ENCODE peak calls at places on chromosome 3, in ten cellular contexts. Y is body of pancreas; S is fibroblast of mammary gland; L is activated CD4-positive, alpha-beta T cell treated with anti-CD3 and anti-CD28 coated beads, Interleukin-2, amount 10 ng/mL, durations not matched to agents 7 days and 5 days; H is iPS DF 19.7; X is GOT3; U is activated T-helper 1 cell treated with Interleukin-2 at 50 U/mL for 16 hours; K is neural crest cell; G is SW 1271; W is WTC11. Z is an unnamed sample.

GRCh38 chr3:52839892-52840545 is 5.2 kb upstream of the MUSTN1 start:
- DNase-seq in Y (no peak), S (no peak), L (no peak), H (no peak), X (no peak), U (no peak), K (no peak), G (no peak), W (no peak), Z (no peak)

GRCh38 chr3:37739579-37740290 is 121.9 kb upstream of the CTDSPL start:
- DNase-seq in Y (no peak), S (no peak), L (no peak), H (no peak), X (no peak), U (no peak), K (no peak), G (no peak), W (no peak), Z (no peak)

GRCh38 chr3:133763797-133764734 is 17.9 kb downstream of the TF start:
- DNase-seq in Y (no peak), S (peak), L (no peak), H (no peak), X (no peak), U (no peak), K (no peak), G (no peak), W (no peak), Z (no peak)

GRCh38 chr3:14565791-14566588 is 25.8 kb upstream of the GRIP2 start:
- DNase-seq in Y (no peak), S (peak), L (no peak), H (no peak), X (no peak), U (no peak), K (no peak), G (no peak), W (no peak), Z (no peak)

GRCh38 chr3:195475614-195476013 is 32.8 kb upstream of the ACAP2 start:
- DNase-seq in Y (no peak), S (no peak), L (no peak), H (no peak), X (no peak), U (no peak), K (no peak), G (no peak), W (no peak), Z (no peak)

GRCh38 chr3:104763007-104763406 is 603.7 kb upstream of the ALCAM start:
- DNase-seq in Y (no peak), S (peak), L (no peak), H (no peak), X (no peak), U (no peak), K (no peak), G (no peak), W (no peak), Z (no peak)

GRCh38 chr3:64022451-64023186 is 675 bp downstream of the PSMD6 start:
- DNase-seq in Y (peak), S (peak), L (peak), H (no peak), X (no peak), U (no peak), K (no peak), G (no peak), W (no peak), Z (no peak)

GRCh38 chr3:32480596-32480995 is 22.1 kb downstream of the CMTM6 start:
- DNase-seq in Y (no peak), S (no peak), L (no peak), H (no peak), X (no peak), U (no peak), K (no peak), G (no peak), W (no peak), Z (no peak)

GRCh38 chr3:133136114-133137041 is 98.2 kb downstream of the TMEM108 start:
- DNase-seq in Y (no peak), S (peak), L (no peak), H (no peak), X (no peak), U (no peak), K (no peak), G (no peak), W (no peak), Z (no peak)

GRCh38 chr3:8490079-8490552 is 11.5 kb upstream of the LMCD1 start:
- DNase-seq in Y (peak), S (peak), L (no peak), H (no peak), X (peak), U (no peak), K (no peak), G (no peak), W (no peak), Z (no peak)

GRCh38 chr3:12833226-12834161 is 7.9 kb downstream of the RPL32 start:
- DNase-seq in Y (no peak), S (peak), L (no peak), H (no peak), X (no peak), U (no peak), K (no peak), G (no peak), W (peak), Z (no peak)

Z was measured in ascending aorta.